ENCODE peak calls at places on chromosomes 11 and 22, in seven cellular contexts. Q is GM23248, X is OCI-LY7, L is GM23338, V is PC-9, C is SK-N-SH, Z is MM.1S. W is an unnamed sample.

GRCh38 chr11:3104961-3105790 is 48.0 kb upstream of the CARS1 start:
- DNase-seq in X (no peak), Q (no peak), C (peak; percentile 24), V (no peak), Z (no peak), L (no peak), W (no peak)

GRCh38 chr11:71456294-71456693 is 3.3 kb downstream of the NADSYN1 start:
- DNase-seq in Z (no peak), Q (no peak), L (no peak), C (no peak), V (no peak), X (no peak), W (no peak)

GRCh38 chr11:11722861-11723260 is 101.1 kb upstream of the GALNT18 start:
- DNase-seq in V (no peak), X (no peak), Q (no peak), Z (no peak), L (peak; percentile 24), C (no peak), W (no peak)

GRCh38 chr11:14905104-14906033 is 13.3 kb upstream of the CYP2R1 start:
- DNase-seq in L (peak; percentile 93), Q (peak; percentile 47), C (peak; percentile 27), X (peak; percentile 79), V (no peak), Z (peak; percentile 88), W (peak; percentile 58)

GRCh38 chr11:37390566-37390965 is 792.5 kb upstream of the RAG2 start:
- DNase-seq in C (no peak), Q (no peak), X (no peak), Z (no peak), L (no peak), V (no peak), W (no peak)

GRCh38 chr22:50338042-50338573 is 5.0 kb upstream of the PPP6R2 start:
- DNase-seq in X (no peak), V (no peak), C (no peak), Q (no peak), L (no peak), Z (no peak), W (no peak)

GRCh38 chr11:67347964-67348749 is 5.2 kb downstream of the POLD4 start:
- DNase-seq in L (no peak), X (no peak), C (peak; percentile 57), V (peak; percentile 47), Z (no peak), Q (peak; percentile 47), W (peak; percentile 55)

GRCh38 chr11:95081412-95081811 is 8.2 kb upstream of the ENDOD1 start:
- DNase-seq in Q (no peak), X (no peak), Z (no peak), L (peak; percentile 24), V (no peak), C (no peak), W (no peak)

GRCh38 chr22:22048981-22049531 is 66.5 kb upstream of the TOP3B start:
- DNase-seq in Q (no peak), X (no peak), Z (no peak), C (no peak), L (no peak), V (no peak), W (no peak)

GRCh38 chr11:8365542-8365941 is 101.9 kb upstream of the LMO1 start:
- DNase-seq in Q (no peak), X (peak; percentile 1), V (no peak), Z (no peak), C (no peak), L (peak; percentile 66), W (no peak)

GRCh38 chr11:20647976-20648565 is 21.3 kb upstream of the NELL1 start:
- DNase-seq in L (peak; percentile 75), Q (peak; percentile 52), Z (peak; percentile 48), C (peak; percentile 74), X (peak; percentile 43), V (no peak), W (peak; percentile 69)

GRCh38 chr11:114059984-114060401 is 482 bp downstream of the ZBTB16 start:
- DNase-seq in Q (peak; percentile 63), V (no peak), X (no peak), Z (no peak), L (peak; percentile 53), C (no peak), W (no peak)

GRCh38 chr11:120558754-120559431 is 47.3 kb downstream of the GRIK4 start:
- DNase-seq in X (no peak), L (no peak), Z (no peak), C (peak; percentile 58), Q (no peak), V (no peak), W (no peak)

GRCh38 chr11:73734996-73735395 is 25.9 kb downstream of the RAB6A start:
- DNase-seq in X (no peak), Z (no peak), V (no peak), C (no peak), L (no peak), Q (peak; percentile 59), W (no peak)

GRCh38 chr11:121964591-121964990 is 151.4 kb downstream of the BLID start:
- DNase-seq in X (no peak), Z (no peak), C (no peak), V (no peak), L (no peak), Q (peak; percentile 74), W (peak; percentile 42)

GRCh38 chr11:45042560-45042959 is 91.9 kb upstream of the TP53I11 start:
- DNase-seq in V (no peak), L (no peak), Z (no peak), C (peak; percentile 54), Q (peak; percentile 61), X (no peak), W (no peak)

GRCh38 chr22:45310331-45311032 is 748 bp downstream of the FAM118A start:
- DNase-seq in X (peak; percentile 40), L (no peak), Z (no peak), C (no peak), V (no peak), Q (peak; percentile 29), W (no peak)

GRCh38 chr11:116339306-116339705 is 433.5 kb downstream of the BUD13 start:
- DNase-seq in V (no peak), Z (no peak), Q (no peak), L (no peak), C (no peak), X (no peak), W (peak; percentile 33)

GRCh38 chr11:83717551-83717950 is 431.4 kb upstream of the CCDC90B start:
- DNase-seq in V (no peak), C (no peak), L (peak; percentile 26), Z (peak; percentile 45), Q (peak; percentile 70), X (no peak), W (peak; percentile 55)

GRCh38 chr11:34565417-34566208 is 52.0 kb upstream of the ELF5 start:
- DNase-seq in V (no peak), Z (peak; percentile 26), L (peak; percentile 78), X (peak; percentile 5), Q (no peak), C (peak; percentile 39), W (no peak)

GRCh38 chr11:104583857-104584256 is 314.4 kb downstream of the CASP12 start:
- DNase-seq in Q (peak; percentile 2), C (peak; percentile 22), Z (no peak), V (no peak), X (no peak), L (no peak), W (no peak)

GRCh38 chr11:134731562-134731961 is 319.5 kb upstream of the B3GAT1 start:
- DNase-seq in V (no peak), Q (no peak), C (no peak), L (peak; percentile 80), X (no peak), Z (no peak), W (no peak)

GRCh38 chr11:126112547-126112946 is 49.9 kb upstream of the CDON start:
- DNase-seq in Z (no peak), L (no peak), V (no peak), C (peak; percentile 73), Q (peak; percentile 94), X (no peak), W (peak; percentile 80)
- H3K27ac ChIP-seq in Z (no peak overlapping the region), L (no peak overlapping the region), V (no peak overlapping the region), C (peak overlapping the region; percentile 66), Q (peak overlapping the region; percentile 99), X (no peak overlapping the region), W (peak overlapping the region; percentile 70)

GRCh38 chr11:1553808-1554594 is 18.1 kb downstream of the DUSP8 start:
- DNase-seq in V (peak; percentile 69), Z (no peak), Q (no peak), X (no peak), C (no peak), L (peak; percentile 82), W (peak; percentile 81)

GRCh38 chr11:1557168-1557884 is 14.7 kb downstream of the DUSP8 start:
- DNase-seq in L (no peak), Q (no peak), C (no peak), V (no peak), X (no peak), Z (no peak), W (no peak)

GRCh38 chr11:1556278-1557167 is 15.5 kb downstream of the DUSP8 start:
- DNase-seq in L (peak; percentile 51), Q (no peak), V (no peak), X (no peak), C (no peak), Z (no peak), W (no peak)

GRCh38 chr11:1554981-1555712 is 16.9 kb downstream of the DUSP8 start:
- DNase-seq in Z (no peak), V (no peak), X (no peak), C (no peak), L (no peak), Q (no peak), W (no peak)

DNA sequence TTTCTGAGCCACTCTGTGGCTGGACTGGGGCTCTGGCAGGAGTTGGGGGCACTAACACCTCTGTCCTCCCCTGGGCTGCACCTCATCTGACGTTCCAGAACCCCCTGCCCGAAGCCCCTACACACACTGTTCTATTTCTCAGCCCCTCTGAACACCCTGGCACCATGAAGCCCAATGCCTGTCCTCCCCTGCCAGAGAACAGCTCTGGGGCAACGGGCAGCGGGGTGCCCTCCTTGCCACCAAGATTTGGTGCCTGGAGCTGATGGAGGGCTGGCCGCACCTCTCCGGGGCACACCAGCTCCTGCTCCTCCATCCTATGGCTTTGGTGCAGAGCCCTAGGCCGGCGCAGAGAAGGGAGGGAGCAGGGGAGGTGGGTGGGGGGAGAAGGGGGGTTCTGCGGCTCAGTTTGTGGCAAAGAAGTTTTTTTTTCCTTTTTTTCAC is 16.3 kb downstream of the DUSP8 start:
- DNase-seq in Q (no peak), C (no peak), Z (no peak), V (no peak), X (no peak), L (no peak), W (no peak)
- H3K9me2 ChIP-seq in Q (no peaks in the 10 kb centered on the region), C (no peaks in the 10 kb centered on the region), Z (no peaks in the 10 kb centered on the region), V (no peaks in the 10 kb centered on the region), X (no peaks in the 10 kb centered on the region), L (no peaks in the 10 kb centered on the region), W (no peaks in the 10 kb centered on the region)

GRCh38 chr11:65961267-65962135 is at the start of gene SART1:
- DNase-seq in C (peak; percentile 99), Z (peak; percentile 97), V (peak; percentile 94), X (peak; percentile 99), L (peak; percentile 99), Q (peak; percentile 99), W (peak; percentile 99)
- H3K27ac ChIP-seq in C (peak within 1 kb of the TSS; percentile 91), Z (peak within 1 kb of the TSS; percentile 71), V (peak within 1 kb of the TSS; percentile 63), X (peak within 1 kb of the TSS; percentile 69), L (peak within 1 kb of the TSS; percentile 88), Q (peak within 1 kb of the TSS; percentile 88), W (peak within 1 kb of the TSS; percentile 88)

DNA sequence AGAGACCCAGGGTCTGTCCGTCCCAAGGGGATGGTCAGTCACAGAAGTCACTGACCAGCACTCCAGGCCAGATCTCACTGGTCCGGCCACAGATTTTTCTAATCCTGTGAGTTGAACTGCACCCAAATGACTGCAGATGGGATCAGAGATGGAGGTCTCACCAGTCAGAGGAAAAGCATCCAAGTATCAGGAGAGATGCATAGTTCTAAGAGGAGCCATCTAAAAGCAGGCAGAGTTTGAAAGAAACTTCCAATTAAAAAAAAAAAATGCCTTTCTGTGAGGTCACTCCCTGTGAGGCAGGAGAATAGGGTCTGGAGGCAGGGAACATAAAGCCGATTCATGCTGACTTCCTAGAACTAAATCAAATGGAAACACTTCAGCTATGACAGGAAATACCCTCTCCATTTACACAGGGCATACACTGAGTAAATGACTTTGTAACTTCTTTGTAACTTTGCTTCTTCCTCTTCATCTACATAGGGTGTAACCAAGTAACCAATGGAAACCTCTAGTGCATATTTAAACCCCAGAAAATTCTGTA is 144.4 kb downstream of the CCDC34 start:
- DNase-seq in L (no peak), Z (no peak), X (no peak), C (no peak), V (peak; percentile 51), Q (peak; percentile 98), W (no peak)
- H3K9me2 ChIP-seq in L (no peaks in the 10 kb centered on the region), Z (no peaks in the 10 kb centered on the region), X (no peaks in the 10 kb centered on the region), C (no peaks in the 10 kb centered on the region), V (no peaks in the 10 kb centered on the region), Q (no peaks in the 10 kb centered on the region), W (no peaks in the 10 kb centered on the region)

W was measured in hepatocyte.